ENCODE peak calls at places on chromosomes 6 and 20, in six cellular contexts. E is HCT116, O is HepG2, U is GM12878, H is H1, X is SK-N-SH. Z is an unnamed sample.

GRCh38 chr6:118896339-118897136 is 2.6 kb downstream of the ASF1A start:
- DNase-seq in E (peak), O (peak), U (no peak), H (no peak), X (peak), Z (peak)

GRCh38 chr6:122322824-122323223 is 76.6 kb upstream of the HSF2 start:
- DNase-seq in E (no peak), O (no peak), U (no peak), H (no peak), X (peak), Z (no peak)

GRCh38 chr6:29633532-29633901 is 534 bp upstream of the GABBR1 start:
- DNase-seq in E (no peak), O (no peak), U (no peak), H (no peak), X (no peak), Z (no peak)

GRCh38 chr6:35082733-35083403 is 58.3 kb downstream of the TCP11 start:
- DNase-seq in E (no peak), O (no peak), U (no peak), H (no peak), X (peak), Z (no peak)

GRCh38 chr20:18973499-18974173 is 160.1 kb downstream of the SCP2D1 start:
- DNase-seq in E (no peak), O (no peak), U (no peak), H (no peak), X (no peak), Z (no peak)

GRCh38 chr6:166365221-166365620 is 17.5 kb downstream of the MPC1 start:
- DNase-seq in E (no peak), O (no peak), U (no peak), H (no peak), X (no peak), Z (no peak)

GRCh38 chr6:110996661-110997060 is 14.8 kb downstream of the RPF2 start:
- DNase-seq in E (no peak), O (no peak), U (no peak), H (no peak), X (no peak), Z (no peak)

GRCh38 chr6:43742285-43742684 is 27.7 kb upstream of the VEGFA start:
- DNase-seq in E (no peak), O (no peak), U (no peak), H (no peak), X (peak), Z (no peak)

GRCh38 chr6:35500782-35501181 is 3.9 kb upstream of the TEAD3 start:
- DNase-seq in E (no peak), O (peak), U (no peak), H (no peak), X (no peak), Z (no peak)

GRCh38 chr6:166627039-166627874 is at the start of gene RPS6KA2:
- DNase-seq in E (peak), O (peak), U (peak), H (peak), X (peak), Z (peak)

GRCh38 chr6:75666590-75666989 is 64.9 kb downstream of the SENP6 start:
- DNase-seq in E (no peak), O (no peak), U (no peak), H (no peak), X (no peak), Z (no peak)

GRCh38 chr6:53347250-53347920 is 1.4 kb downstream of the ELOVL5 start:
- DNase-seq in E (no peak), O (no peak), U (no peak), H (no peak), X (no peak), Z (no peak)

GRCh38 chr6:85498596-85499258 is 48.8 kb downstream of the NT5E start:
- DNase-seq in E (peak), O (peak), U (no peak), H (no peak), X (no peak), Z (peak)
- TF ChIP-seq JUND in E (no peak), O (no peak), U (no peak), H (no peak), X (no peak), Z (no peak)

GRCh38 chr6:40695750-40696415 is 108.7 kb upstream of the LRFN2 start:
- DNase-seq in E (no peak), O (no peak), U (no peak), H (no peak), X (no peak), Z (peak)
- TF ChIP-seq JUND in E (no peak), O (no peak), U (no peak), H (no peak), X (no peak), Z (no peak)

GRCh38 chr6:18976966-18977365 is 589.8 kb downstream of the RNF144B start:
- DNase-seq in E (no peak), O (no peak), U (no peak), H (no peak), X (no peak), Z (no peak)

GRCh38 chr6:18976091-18976490 is 588.9 kb downstream of the RNF144B start:
- DNase-seq in E (no peak), O (no peak), U (no peak), H (no peak), X (no peak), Z (no peak)

DNA sequence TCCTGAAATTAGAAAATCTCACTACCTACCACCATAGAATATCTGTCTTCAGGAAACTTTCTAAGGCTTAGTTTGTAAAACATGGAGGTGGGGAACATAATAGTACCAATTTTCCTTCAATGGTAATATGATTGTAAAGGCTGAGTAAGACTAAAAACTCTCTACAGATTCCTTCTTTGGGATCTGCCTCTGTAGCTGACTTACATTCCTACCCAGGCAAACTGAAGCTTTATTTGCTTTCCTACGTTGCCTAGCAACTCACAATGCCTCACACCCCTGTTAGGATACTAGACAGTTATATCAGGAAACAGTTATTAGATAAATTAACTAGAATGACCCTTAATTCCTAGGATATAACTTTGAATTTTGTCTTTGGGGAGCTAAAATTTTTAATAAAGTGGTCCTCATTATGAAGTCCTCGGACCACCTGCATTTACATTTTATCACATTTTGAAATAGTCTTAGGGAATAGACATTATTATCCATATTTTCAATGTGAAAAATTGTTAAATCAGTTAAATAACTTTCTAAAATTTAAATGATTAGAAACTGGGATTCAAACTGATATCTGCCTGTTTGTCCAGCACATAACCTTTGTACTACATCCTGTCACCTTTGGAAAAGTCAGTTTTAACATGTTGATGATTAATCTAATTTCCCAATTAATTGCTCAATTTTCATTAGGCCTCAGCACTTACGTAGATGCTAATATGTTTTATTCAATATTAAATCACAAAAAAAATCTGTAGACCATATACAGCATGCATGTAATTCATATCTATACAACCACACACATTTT is 591.4 kb downstream of the RNF144B start:
- DNase-seq in E (no peak), O (peak), U (no peak), H (no peak), X (no peak), Z (peak)
- TF ChIP-seq JUND in E (no peak), O (no peak), U (no peak), H (no peak), X (no peak), Z (no peak)

GRCh38 chr20:40753472-40753871 is 64.4 kb upstream of the MAFB start:
- DNase-seq in E (no peak), O (no peak), U (no peak), H (no peak), X (no peak), Z (no peak)

GRCh38 chr20:40754372-40754943 is 65.4 kb upstream of the MAFB start:
- DNase-seq in E (no peak), O (no peak), U (no peak), H (no peak), X (peak), Z (no peak)

GRCh38 chr20:40758790-40759189 is 69.8 kb upstream of the MAFB start:
- DNase-seq in E (no peak), O (no peak), U (no peak), H (no peak), X (no peak), Z (no peak)

GRCh38 chr20:40760399-40760798 is 71.4 kb upstream of the MAFB start:
- DNase-seq in E (no peak), O (no peak), U (no peak), H (no peak), X (no peak), Z (no peak)

GRCh38 chr20:40757087-40757486 is 68.1 kb upstream of the MAFB start:
- DNase-seq in E (no peak), O (no peak), U (peak), H (no peak), X (no peak), Z (no peak)
- TF ChIP-seq JUND in E (no peak), O (no peak), U (no peak), H (no peak), X (no peak), Z (no peak)

GRCh38 chr6:27754408-27754782 is 157.8 kb downstream of the OR2B2 start:
- DNase-seq in E (no peak), O (no peak), U (no peak), H (no peak), X (no peak), Z (no peak)

GRCh38 chr6:27755768-27756167 is 156.4 kb downstream of the OR2B2 start:
- DNase-seq in E (no peak), O (no peak), U (no peak), H (no peak), X (no peak), Z (no peak)

GRCh38 chr6:27759930-27760329 is 152.3 kb downstream of the OR2B2 start:
- DNase-seq in E (no peak), O (no peak), U (no peak), H (no peak), X (no peak), Z (no peak)

GRCh38 chr6:27758471-27758870 is 153.7 kb downstream of the OR2B2 start:
- DNase-seq in E (no peak), O (no peak), U (no peak), H (no peak), X (no peak), Z (no peak)

GRCh38 chr6:27757307-27757706 is 154.9 kb downstream of the OR2B2 start:
- DNase-seq in E (no peak), O (no peak), U (no peak), H (peak), X (no peak), Z (peak)
- TF ChIP-seq JUND in E (no peak), O (no peak), U (no peak), H (no peak), X (no peak), Z (no peak)

Z was measured in T47D.